ENCODE peak calls at places on chromosomes 5 and 9, in nine cellular contexts. One of them, this sample, is unnamed.

GRCh38 chr5:143557992-143558506 is 154.6 kb upstream of the NR3C1 start:
- DNase-seq in CD8-positive, alpha-beta T cell: no peak
- DNase-seq in cardiac fibroblast: no peak
- DNase-seq in lung: no peak
- DNase-seq in tibial artery: no peak
- DNase-seq in astrocyte of the spinal cord: no peak
- DNase-seq in OCI-LY7: no peak
- DNase-seq in GM23248: no peak
- DNase-seq in fibroblast of pulmonary artery: no peak
- DNase-seq in this sample: no peak

GRCh38 chr5:76144892-76145291 is 61.7 kb downstream of the SV2C start:
- DNase-seq in CD8-positive, alpha-beta T cell: no peak
- DNase-seq in cardiac fibroblast: no peak
- DNase-seq in lung: no peak
- DNase-seq in tibial artery: no peak
- DNase-seq in astrocyte of the spinal cord: no peak
- DNase-seq in OCI-LY7: no peak
- DNase-seq in GM23248: no peak
- DNase-seq in fibroblast of pulmonary artery: no peak
- DNase-seq in this sample: no peak

GRCh38 chr9:4425358-4426045 is 64.8 kb upstream of the SLC1A1 start:
- DNase-seq in CD8-positive, alpha-beta T cell: no peak
- DNase-seq in cardiac fibroblast: peak
- DNase-seq in lung: no peak
- DNase-seq in tibial artery: no peak
- DNase-seq in astrocyte of the spinal cord: no peak
- DNase-seq in OCI-LY7: no peak
- DNase-seq in GM23248: peak
- DNase-seq in fibroblast of pulmonary artery: peak
- DNase-seq in this sample: no peak

GRCh38 chr5:178113141-178113787 is at the start of gene N4BP3:
- DNase-seq in CD8-positive, alpha-beta T cell: peak
- DNase-seq in cardiac fibroblast: peak
- DNase-seq in lung: peak
- DNase-seq in tibial artery: no peak
- DNase-seq in astrocyte of the spinal cord: peak
- DNase-seq in OCI-LY7: peak
- DNase-seq in GM23248: peak
- DNase-seq in fibroblast of pulmonary artery: peak
- DNase-seq in this sample: no peak

GRCh38 chr9:34612788-34613390 is 992 bp upstream of the RPP25L start:
- DNase-seq in CD8-positive, alpha-beta T cell: peak
- DNase-seq in cardiac fibroblast: peak
- DNase-seq in lung: peak
- DNase-seq in tibial artery: peak
- DNase-seq in astrocyte of the spinal cord: peak
- DNase-seq in OCI-LY7: peak
- DNase-seq in GM23248: peak
- DNase-seq in fibroblast of pulmonary artery: peak
- DNase-seq in this sample: peak

GRCh38 chr5:139678751-139679750 is 30.9 kb downstream of the CXXC5 start:
- DNase-seq in CD8-positive, alpha-beta T cell: no peak
- DNase-seq in cardiac fibroblast: no peak
- DNase-seq in lung: no peak
- DNase-seq in tibial artery: no peak
- DNase-seq in astrocyte of the spinal cord: peak
- DNase-seq in OCI-LY7: no peak
- DNase-seq in GM23248: peak
- DNase-seq in fibroblast of pulmonary artery: no peak
- DNase-seq in this sample: no peak

GRCh38 chr5:131812371-131813160 is 15.7 kb upstream of the FNIP1 start:
- DNase-seq in CD8-positive, alpha-beta T cell: no peak
- DNase-seq in cardiac fibroblast: no peak
- DNase-seq in lung: no peak
- DNase-seq in tibial artery: no peak
- DNase-seq in astrocyte of the spinal cord: no peak
- DNase-seq in OCI-LY7: no peak
- DNase-seq in GM23248: peak
- DNase-seq in fibroblast of pulmonary artery: no peak
- DNase-seq in this sample: no peak

GRCh38 chr5:108728566-108729305 is 19.0 kb upstream of the FER start:
- DNase-seq in CD8-positive, alpha-beta T cell: peak
- DNase-seq in cardiac fibroblast: peak
- DNase-seq in lung: peak
- DNase-seq in tibial artery: no peak
- DNase-seq in astrocyte of the spinal cord: no peak
- DNase-seq in OCI-LY7: no peak
- DNase-seq in GM23248: no peak
- DNase-seq in fibroblast of pulmonary artery: no peak
- DNase-seq in this sample: peak

GRCh38 chr5:33369470-33370134 is 71.2 kb upstream of the TARS1 start:
- DNase-seq in CD8-positive, alpha-beta T cell: no peak
- DNase-seq in cardiac fibroblast: peak
- DNase-seq in lung: no peak
- DNase-seq in tibial artery: no peak
- DNase-seq in astrocyte of the spinal cord: peak
- DNase-seq in OCI-LY7: no peak
- DNase-seq in GM23248: peak
- DNase-seq in fibroblast of pulmonary artery: peak
- DNase-seq in this sample: no peak

DNA sequence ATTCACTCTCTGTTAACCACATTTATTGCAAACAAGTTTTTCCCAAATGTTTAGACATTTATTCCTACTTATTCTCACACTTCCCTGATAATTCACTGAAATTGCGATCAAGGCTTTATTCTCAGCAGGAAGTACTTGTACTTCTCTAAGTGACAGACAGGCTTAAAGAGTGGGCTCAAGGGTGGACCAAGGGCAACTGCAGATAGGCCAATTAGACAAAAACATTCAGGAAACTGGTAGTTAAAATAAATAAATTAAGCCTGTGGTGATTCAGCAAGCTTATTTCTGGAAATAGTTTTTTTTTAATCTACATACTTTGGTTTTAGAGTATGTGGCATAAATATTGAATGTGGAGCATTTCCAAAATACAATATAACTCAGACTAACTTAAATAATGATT is 136.1 kb downstream of the UGCG start:
- DNase-seq in CD8-positive, alpha-beta T cell: no peak
- DNase-seq in cardiac fibroblast: no peak
- DNase-seq in lung: no peak
- DNase-seq in tibial artery: no peak
- DNase-seq in astrocyte of the spinal cord: peak
- DNase-seq in OCI-LY7: no peak
- DNase-seq in GM23248: peak
- DNase-seq in fibroblast of pulmonary artery: no peak
- DNase-seq in this sample: no peak
- H3K4me3 ChIP-seq in CD8-positive, alpha-beta T cell: no peak
- H3K4me3 ChIP-seq in cardiac fibroblast: no peak
- H3K4me3 ChIP-seq in lung: no peak
- H3K4me3 ChIP-seq in tibial artery: no peak
- H3K4me3 ChIP-seq in astrocyte of the spinal cord: no peak
- H3K4me3 ChIP-seq in OCI-LY7: no peak
- H3K4me3 ChIP-seq in GM23248: peak
- H3K4me3 ChIP-seq in fibroblast of pulmonary artery: no peak
- H3K4me3 ChIP-seq in this sample: no peak

GRCh38 chr9:136052991-136053756 is 41.9 kb downstream of the NACC2 start:
- DNase-seq in CD8-positive, alpha-beta T cell: no peak
- DNase-seq in cardiac fibroblast: peak
- DNase-seq in lung: no peak
- DNase-seq in tibial artery: no peak
- DNase-seq in astrocyte of the spinal cord: peak
- DNase-seq in OCI-LY7: no peak
- DNase-seq in GM23248: peak
- DNase-seq in fibroblast of pulmonary artery: no peak
- DNase-seq in this sample: no peak
- H3K4me3 ChIP-seq in CD8-positive, alpha-beta T cell: no peak
- H3K4me3 ChIP-seq in cardiac fibroblast: no peak
- H3K4me3 ChIP-seq in lung: no peak
- H3K4me3 ChIP-seq in tibial artery: peak
- H3K4me3 ChIP-seq in astrocyte of the spinal cord: no peak
- H3K4me3 ChIP-seq in OCI-LY7: no peak
- H3K4me3 ChIP-seq in GM23248: no peak
- H3K4me3 ChIP-seq in fibroblast of pulmonary artery: peak
- H3K4me3 ChIP-seq in this sample: no peak

GRCh38 chr9:137293482-137294090 is 8.5 kb downstream of the NRARP start:
- DNase-seq in CD8-positive, alpha-beta T cell: no peak
- DNase-seq in cardiac fibroblast: no peak
- DNase-seq in lung: no peak
- DNase-seq in tibial artery: no peak
- DNase-seq in astrocyte of the spinal cord: no peak
- DNase-seq in OCI-LY7: no peak
- DNase-seq in GM23248: no peak
- DNase-seq in fibroblast of pulmonary artery: no peak
- DNase-seq in this sample: no peak
- H3K4me3 ChIP-seq in CD8-positive, alpha-beta T cell: no peak
- H3K4me3 ChIP-seq in cardiac fibroblast: no peak
- H3K4me3 ChIP-seq in lung: no peak
- H3K4me3 ChIP-seq in tibial artery: no peak
- H3K4me3 ChIP-seq in astrocyte of the spinal cord: no peak
- H3K4me3 ChIP-seq in OCI-LY7: no peak
- H3K4me3 ChIP-seq in GM23248: no peak
- H3K4me3 ChIP-seq in fibroblast of pulmonary artery: no peak
- H3K4me3 ChIP-seq in this sample: no peak

GRCh38 chr9:92293075-92293354 is 482 bp downstream of the IARS1 start:
- DNase-seq in CD8-positive, alpha-beta T cell: no peak
- DNase-seq in cardiac fibroblast: no peak
- DNase-seq in lung: no peak
- DNase-seq in tibial artery: no peak
- DNase-seq in astrocyte of the spinal cord: peak
- DNase-seq in OCI-LY7: peak
- DNase-seq in GM23248: no peak
- DNase-seq in fibroblast of pulmonary artery: no peak
- DNase-seq in this sample: no peak

GRCh38 chr9:92289708-92290390 is 3.6 kb downstream of the IARS1 start:
- DNase-seq in CD8-positive, alpha-beta T cell: no peak
- DNase-seq in cardiac fibroblast: peak
- DNase-seq in lung: no peak
- DNase-seq in tibial artery: no peak
- DNase-seq in astrocyte of the spinal cord: peak
- DNase-seq in OCI-LY7: no peak
- DNase-seq in GM23248: peak
- DNase-seq in fibroblast of pulmonary artery: no peak
- DNase-seq in this sample: no peak

GRCh38 chr9:92291577-92291976 is 1.9 kb downstream of the IARS1 start:
- DNase-seq in CD8-positive, alpha-beta T cell: no peak
- DNase-seq in cardiac fibroblast: no peak
- DNase-seq in lung: no peak
- DNase-seq in tibial artery: no peak
- DNase-seq in astrocyte of the spinal cord: no peak
- DNase-seq in OCI-LY7: no peak
- DNase-seq in GM23248: peak
- DNase-seq in fibroblast of pulmonary artery: no peak
- DNase-seq in this sample: no peak

GRCh38 chr9:92292338-92293074 is 991 bp downstream of the IARS1 start:
- DNase-seq in CD8-positive, alpha-beta T cell: no peak
- DNase-seq in cardiac fibroblast: no peak
- DNase-seq in lung: no peak
- DNase-seq in tibial artery: no peak
- DNase-seq in astrocyte of the spinal cord: no peak
- DNase-seq in OCI-LY7: peak
- DNase-seq in GM23248: peak
- DNase-seq in fibroblast of pulmonary artery: no peak
- DNase-seq in this sample: no peak

DNA sequence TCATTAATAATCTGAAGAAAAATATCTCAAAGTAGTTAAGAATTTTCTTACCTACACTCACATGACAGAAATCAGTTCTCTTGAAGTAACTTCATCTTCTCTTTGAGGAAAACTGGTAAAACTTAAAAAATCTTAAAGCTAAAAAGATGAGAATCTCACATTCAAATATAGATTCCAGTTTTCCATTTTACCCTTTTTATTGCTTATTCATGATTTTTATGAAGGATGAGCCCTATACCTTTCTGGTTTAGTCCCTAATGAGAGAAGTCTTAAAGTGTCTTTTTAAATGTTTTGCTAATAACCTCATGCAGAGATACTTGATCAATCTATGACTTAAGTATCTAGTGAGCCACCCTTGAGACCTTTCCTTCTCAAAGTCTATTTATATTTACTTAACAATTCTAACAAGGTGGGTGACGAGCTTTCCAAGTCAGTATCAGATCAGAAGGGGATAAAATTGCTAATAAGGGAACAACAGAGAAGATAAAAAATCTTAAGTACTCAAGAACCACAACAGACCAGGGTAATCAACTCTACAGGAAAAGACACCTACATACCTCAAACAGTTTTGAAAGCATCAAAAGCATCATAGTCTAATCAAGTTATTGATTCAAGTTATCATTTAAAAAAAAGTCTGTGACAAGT is 2.6 kb downstream of the IARS1 start:
- DNase-seq in CD8-positive, alpha-beta T cell: no peak
- DNase-seq in cardiac fibroblast: no peak
- DNase-seq in lung: no peak
- DNase-seq in tibial artery: no peak
- DNase-seq in astrocyte of the spinal cord: no peak
- DNase-seq in OCI-LY7: no peak
- DNase-seq in GM23248: no peak
- DNase-seq in fibroblast of pulmonary artery: no peak
- DNase-seq in this sample: no peak
- H3K4me3 ChIP-seq in CD8-positive, alpha-beta T cell: no peak
- H3K4me3 ChIP-seq in cardiac fibroblast: no peak
- H3K4me3 ChIP-seq in lung: no peak
- H3K4me3 ChIP-seq in tibial artery: no peak
- H3K4me3 ChIP-seq in astrocyte of the spinal cord: no peak
- H3K4me3 ChIP-seq in OCI-LY7: peak
- H3K4me3 ChIP-seq in GM23248: peak
- H3K4me3 ChIP-seq in fibroblast of pulmonary artery: no peak
- H3K4me3 ChIP-seq in this sample: no peak

GRCh38 chr9:27425827-27426716 is 98.0 kb upstream of the IFNK start:
- DNase-seq in CD8-positive, alpha-beta T cell: no peak
- DNase-seq in cardiac fibroblast: no peak
- DNase-seq in lung: no peak
- DNase-seq in tibial artery: no peak
- DNase-seq in astrocyte of the spinal cord: no peak
- DNase-seq in OCI-LY7: no peak
- DNase-seq in GM23248: no peak
- DNase-seq in fibroblast of pulmonary artery: no peak
- DNase-seq in this sample: no peak

GRCh38 chr9:27423919-27424710 is 100.0 kb upstream of the IFNK start:
- DNase-seq in CD8-positive, alpha-beta T cell: no peak
- DNase-seq in cardiac fibroblast: no peak
- DNase-seq in lung: no peak
- DNase-seq in tibial artery: no peak
- DNase-seq in astrocyte of the spinal cord: no peak
- DNase-seq in OCI-LY7: no peak
- DNase-seq in GM23248: no peak
- DNase-seq in fibroblast of pulmonary artery: no peak
- DNase-seq in this sample: no peak

GRCh38 chr9:27422435-27422834 is 101.7 kb upstream of the IFNK start:
- DNase-seq in CD8-positive, alpha-beta T cell: no peak
- DNase-seq in cardiac fibroblast: no peak
- DNase-seq in lung: no peak
- DNase-seq in tibial artery: no peak
- DNase-seq in astrocyte of the spinal cord: no peak
- DNase-seq in OCI-LY7: no peak
- DNase-seq in GM23248: no peak
- DNase-seq in fibroblast of pulmonary artery: no peak
- DNase-seq in this sample: no peak

GRCh38 chr9:27426717-27427645 is 97.1 kb upstream of the IFNK start:
- DNase-seq in CD8-positive, alpha-beta T cell: no peak
- DNase-seq in cardiac fibroblast: no peak
- DNase-seq in lung: no peak
- DNase-seq in tibial artery: no peak
- DNase-seq in astrocyte of the spinal cord: peak
- DNase-seq in OCI-LY7: no peak
- DNase-seq in GM23248: peak
- DNase-seq in fibroblast of pulmonary artery: peak
- DNase-seq in this sample: no peak

GRCh38 chr9:27421567-27421966 is 102.5 kb upstream of the IFNK start:
- DNase-seq in CD8-positive, alpha-beta T cell: no peak
- DNase-seq in cardiac fibroblast: no peak
- DNase-seq in lung: no peak
- DNase-seq in tibial artery: no peak
- DNase-seq in astrocyte of the spinal cord: no peak
- DNase-seq in OCI-LY7: no peak
- DNase-seq in GM23248: no peak
- DNase-seq in fibroblast of pulmonary artery: no peak
- DNase-seq in this sample: no peak
- H3K4me3 ChIP-seq in CD8-positive, alpha-beta T cell: no peak
- H3K4me3 ChIP-seq in cardiac fibroblast: no peak
- H3K4me3 ChIP-seq in lung: no peak
- H3K4me3 ChIP-seq in tibial artery: no peak
- H3K4me3 ChIP-seq in astrocyte of the spinal cord: no peak
- H3K4me3 ChIP-seq in OCI-LY7: no peak
- H3K4me3 ChIP-seq in GM23248: no peak
- H3K4me3 ChIP-seq in fibroblast of pulmonary artery: no peak
- H3K4me3 ChIP-seq in this sample: no peak

This sample was measured in Jurkat, Clone E6-1.